ENCODE peak calls at places on chromosomes 4 and X, in ten cellular contexts. E is fibroblast of pulmonary artery, D is nephron progenitor cell, V is HFFc6, X is heart right ventricle, A is chondrocyte, G is AG09319, N is OCI-LY7, O is HepG2, B is GM06990. Y is an unnamed sample.

GRCh38 chr4:169922632-169923276 is 103.4 kb downstream of the MFAP3L start:
- DNase-seq in E (peak; percentile 14), D (no peak), V (no peak), X (no peak), A (no peak), G (no peak), N (no peak), O (no peak), B (no peak), Y (no peak)

GRCh38 chr4:90883519-90883918 is 756.3 kb downstream of the CCSER1 start:
- DNase-seq in E (no peak), D (no peak), V (no peak), X (no peak), A (no peak), G (no peak), N (no peak), O (no peak), B (no peak), Y (no peak)

GRCh38 chr4:25834411-25835107 is 28.2 kb downstream of the SEL1L3 start:
- DNase-seq in E (no peak), D (no peak), V (no peak), X (no peak), A (no peak), G (no peak), N (no peak), O (no peak), B (no peak), Y (no peak)

GRCh38 chrX:38458071-38458470 is 103.3 kb upstream of the TSPAN7 start:
- DNase-seq in E (no peak), D (no peak), V (no peak), X (no peak), A (no peak), G (no peak), N (no peak), O (no peak), B (no peak), Y (no peak)

GRCh38 chrX:78375894-78376293 is 48.5 kb upstream of the CYSLTR1 start:
- DNase-seq in E (no peak), D (no peak), V (peak; percentile 8), X (no peak), A (no peak), G (no peak), N (no peak), O (no peak), B (peak; percentile 13), Y (no peak)

GRCh38 chrX:28010875-28011274 is 29.6 kb upstream of the DCAF8L1 start:
- DNase-seq in E (no peak), D (no peak), V (no peak), X (no peak), A (no peak), G (no peak), N (no peak), O (no peak), B (no peak), Y (no peak)

GRCh38 chr4:2799444-2799911 is 6.6 kb downstream of the SH3BP2 start:
- DNase-seq in E (no peak), D (peak; percentile 3), V (no peak), X (peak; percentile 23), A (peak; percentile 63), G (no peak), N (no peak), O (no peak), B (peak; percentile 6), Y (no peak)

GRCh38 chr4:23163649-23164436 is 471.1 kb downstream of the GBA3 start:
- DNase-seq in E (no peak), D (no peak), V (no peak), X (no peak), A (no peak), G (no peak), N (no peak), O (no peak), B (no peak), Y (no peak)

GRCh38 chr4:138741778-138742377 is 273.7 kb upstream of the NOCT start:
- DNase-seq in E (no peak), D (no peak), V (no peak), X (no peak), A (no peak), G (no peak), N (no peak), O (no peak), B (no peak), Y (no peak)
- TF ChIP-seq CTCF in E (no peak), D (no peak), V (no peak), X (no peak), A (no peak), G (no peak), N (no peak), O (no peak), B (no peak), Y (no peak)

GRCh38 chr4:7924570-7924969 is 15.1 kb downstream of the AFAP1 start:
- DNase-seq in E (no peak), D (no peak), V (no peak), X (no peak), A (no peak), G (no peak), N (no peak), O (no peak), B (no peak), Y (no peak)

GRCh38 chr4:7926822-7927221 is 12.8 kb downstream of the AFAP1 start:
- DNase-seq in E (no peak), D (no peak), V (no peak), X (no peak), A (no peak), G (no peak), N (no peak), O (no peak), B (no peak), Y (no peak)

GRCh38 chr4:7932333-7932732 is 7.3 kb downstream of the AFAP1 start:
- DNase-seq in E (no peak), D (no peak), V (no peak), X (no peak), A (no peak), G (no peak), N (no peak), O (no peak), B (no peak), Y (no peak)

GRCh38 chr4:7929530-7929951 is 10.1 kb downstream of the AFAP1 start:
- DNase-seq in E (no peak), D (no peak), V (no peak), X (no peak), A (no peak), G (no peak), N (no peak), O (no peak), B (no peak), Y (no peak)

DNA sequence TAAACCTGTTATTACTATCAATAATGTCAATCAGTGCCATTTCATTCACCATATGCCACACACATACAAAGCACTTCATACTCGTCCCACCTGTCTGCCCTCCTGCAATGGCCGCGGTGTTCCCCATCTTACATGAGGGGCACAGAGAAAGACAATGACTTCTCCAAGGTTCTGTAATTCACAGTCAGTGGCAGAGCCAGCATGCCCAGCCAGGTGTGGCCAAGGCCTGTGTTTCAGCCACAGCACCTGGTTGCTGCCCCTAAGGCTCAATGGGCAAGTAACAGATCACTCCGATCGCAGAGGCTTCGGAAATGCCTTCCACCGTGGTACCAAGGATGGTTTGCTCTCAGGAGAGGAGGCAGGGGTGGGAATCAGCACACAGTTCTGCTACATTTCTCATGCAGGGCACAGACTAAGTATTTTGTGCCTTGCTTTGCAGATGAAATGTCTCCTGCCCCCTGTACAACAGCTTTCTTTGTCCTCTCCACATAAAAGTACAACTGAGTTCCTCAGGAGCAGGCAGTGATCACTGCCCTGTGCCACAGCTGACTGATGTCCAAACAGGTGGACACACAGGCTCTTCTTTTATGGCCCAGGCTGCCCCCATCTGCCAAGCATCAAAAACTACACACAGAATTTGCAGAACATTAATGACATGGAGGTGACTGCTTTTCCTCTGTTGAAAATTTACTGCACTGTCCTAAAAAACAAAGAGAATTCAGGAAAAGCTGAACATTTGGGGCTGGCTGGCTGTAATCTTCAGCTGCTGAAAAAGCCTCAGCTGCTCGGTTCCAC is 10.8 kb downstream of the AFAP1 start:
- DNase-seq in E (no peak), D (no peak), V (peak; percentile 29), X (no peak), A (no peak), G (no peak), N (no peak), O (peak; percentile 56), B (no peak), Y (no peak)
- TF ChIP-seq CTCF in E (peak; percentile 22), D (no peak), V (peak; percentile 53), X (no peak), A (peak; percentile 75), G (peak; percentile 28), N (no peak), O (peak; percentile 75), B (no peak), Y (peak; percentile 18)

GRCh38 chr4:41815478-41815877 is 67.0 kb upstream of the PHOX2B start:
- DNase-seq in E (no peak), D (no peak), V (no peak), X (no peak), A (no peak), G (no peak), N (no peak), O (no peak), B (no peak), Y (no peak)

GRCh38 chr4:41820473-41820872 is 71.9 kb upstream of the PHOX2B start:
- DNase-seq in E (no peak), D (no peak), V (no peak), X (no peak), A (no peak), G (no peak), N (no peak), O (no peak), B (no peak), Y (no peak)

GRCh38 chr4:41819621-41820020 is 71.1 kb upstream of the PHOX2B start:
- DNase-seq in E (no peak), D (no peak), V (no peak), X (no peak), A (no peak), G (no peak), N (no peak), O (no peak), B (no peak), Y (no peak)

DNA sequence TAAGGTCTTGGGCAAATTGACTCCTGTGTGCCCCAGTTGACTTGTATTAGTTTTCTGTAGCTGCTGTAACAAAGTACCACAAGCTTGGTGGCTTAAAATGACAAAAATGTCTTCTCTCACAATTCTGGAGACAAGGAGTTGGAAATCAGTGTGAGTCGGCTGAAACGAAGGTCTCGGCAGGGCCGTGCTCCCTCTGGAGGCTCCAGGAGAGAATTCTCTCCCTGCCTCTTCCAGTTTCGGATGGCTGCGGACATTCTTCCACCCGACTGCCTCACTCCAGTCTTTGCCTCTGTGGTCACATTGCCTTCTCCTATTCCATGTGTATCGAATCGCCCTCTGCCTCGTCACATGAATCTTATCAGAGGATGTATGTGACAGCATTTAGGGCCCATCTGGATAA is 66.0 kb upstream of the PHOX2B start:
- DNase-seq in E (peak; percentile 6), D (peak; percentile 47), V (peak; percentile 4), X (peak; percentile 5), A (no peak), G (no peak), N (no peak), O (no peak), B (no peak), Y (no peak)
- TF ChIP-seq CTCF in E (peak; percentile 26), D (peak; percentile 33), V (peak; percentile 66), X (no peak), A (peak; percentile 68), G (peak; percentile 41), N (no peak), O (peak; percentile 34), B (no peak), Y (no peak)

GRCh38 chrX:1596676-1597344 is 5.4 kb downstream of the AKAP17A start:
- DNase-seq in E (no peak), D (no peak), V (no peak), X (no peak), A (peak; percentile 75), G (no peak), N (no peak), O (no peak), B (no peak), Y (no peak)

GRCh38 chrX:1599791-1600405 is 8.5 kb downstream of the AKAP17A start:
- DNase-seq in E (no peak), D (no peak), V (no peak), X (no peak), A (peak; percentile 85), G (no peak), N (no peak), O (no peak), B (no peak), Y (no peak)

GRCh38 chrX:1597345-1598020 is 6.1 kb downstream of the AKAP17A start:
- DNase-seq in E (no peak), D (no peak), V (no peak), X (no peak), A (peak; percentile 86), G (no peak), N (no peak), O (no peak), B (no peak), Y (no peak)

GRCh38 chrX:1598876-1599790 is 7.7 kb downstream of the AKAP17A start:
- DNase-seq in E (no peak), D (no peak), V (no peak), X (no peak), A (peak; percentile 85), G (no peak), N (no peak), O (no peak), B (no peak), Y (no peak)

DNA sequence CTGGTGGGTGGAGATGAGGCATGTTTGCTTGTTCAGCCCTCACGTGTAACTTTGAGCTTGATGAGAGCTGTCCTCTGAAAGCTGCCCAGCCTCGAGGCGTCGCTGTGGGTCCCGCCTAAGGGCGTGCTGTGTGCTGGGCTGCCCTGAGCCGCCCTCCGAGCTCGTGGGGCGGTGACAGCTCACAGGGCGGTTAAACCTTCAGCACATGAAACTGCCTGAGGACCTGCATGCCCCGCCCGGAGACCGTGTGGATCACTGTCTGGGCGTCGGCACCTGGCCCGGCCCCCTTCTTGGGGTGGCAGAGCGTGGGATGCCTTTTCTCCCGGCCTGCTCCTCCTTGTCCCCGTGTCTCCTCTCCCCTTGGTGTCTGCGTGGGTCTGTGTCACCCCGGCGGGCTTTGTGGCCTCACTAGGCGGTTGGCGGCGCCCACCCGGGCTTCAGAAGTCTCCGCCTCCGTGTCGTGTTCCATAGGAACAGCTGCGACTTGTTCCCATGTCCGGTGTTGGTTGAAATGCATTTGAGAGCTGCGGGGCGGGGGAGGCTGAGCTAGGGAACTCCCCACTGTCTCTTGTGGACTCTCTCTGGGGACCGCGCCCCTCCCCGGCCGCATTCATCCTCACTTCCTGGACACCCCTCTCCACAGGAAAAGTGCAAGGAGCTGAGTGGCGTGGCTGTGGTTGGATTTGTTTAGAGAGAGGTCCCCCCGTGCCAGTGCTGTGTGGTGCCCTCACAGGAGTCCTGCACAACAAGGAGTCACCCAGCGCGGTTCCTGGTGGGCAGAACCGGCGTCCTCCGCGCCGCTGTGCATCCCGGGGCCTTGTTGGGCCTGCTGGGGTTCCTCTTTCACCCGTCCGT is 6.8 kb downstream of the AKAP17A start:
- DNase-seq in E (no peak), D (no peak), V (no peak), X (no peak), A (peak; percentile 79), G (no peak), N (no peak), O (no peak), B (no peak), Y (peak; percentile 53)
- TF ChIP-seq CTCF in E (no peak), D (no peak), V (no peak), X (no peak), A (no peak), G (no peak), N (no peak), O (no peak), B (peak; percentile 14), Y (no peak)